ENCODE peak calls at places on chromosomes 13 and 19, in six cellular contexts. N, M, Y, L, F and R are unnamed samples.

GRCh38 chr19:16325161-16325527 is 518 bp downstream of the KLF2 start:
- DNase-seq in N (peak; percentile 77), M (no peak), Y (no peak), L (no peak), F (peak; percentile 53), R (no peak)

GRCh38 chr13:99971576-99972189 is at the start of gene ZIC5:
- DNase-seq in N (no peak), M (no peak), Y (peak; percentile 84), L (no peak), F (no peak), R (no peak)

GRCh38 chr13:114109646-114110045 is 22.8 kb downstream of the RASA3 start:
- DNase-seq in N (peak; percentile 69), M (no peak), Y (no peak), L (no peak), F (no peak), R (no peak)

GRCh38 chr13:32731576-32731975 is 145.3 kb downstream of the PDS5B start:
- DNase-seq in N (no peak), M (peak; percentile 33), Y (no peak), L (no peak), F (no peak), R (peak; percentile 67)

GRCh38 chr19:19040417-19040816 is 7.0 kb downstream of the ARMC6 start:
- DNase-seq in N (peak; percentile 93), M (peak; percentile 59), Y (no peak), L (no peak), F (no peak), R (peak; percentile 36)

GRCh38 chr19:46745521-46746280 is at the start of gene FKRP:
- DNase-seq in N (no peak), M (no peak), Y (no peak), L (no peak), F (peak; percentile 52), R (no peak)

GRCh38 chr13:111990362-111990761 is 76.6 kb upstream of the SOX1 start:
- DNase-seq in N (no peak), M (no peak), Y (no peak), L (no peak), F (no peak), R (no peak)

GRCh38 chr13:46296920-46297319 is 85.2 kb downstream of the LRRC63 start:
- DNase-seq in N (no peak), M (peak; percentile 86), Y (no peak), L (no peak), F (no peak), R (peak; percentile 19)

GRCh38 chr13:95246292-95247082 is 54.8 kb downstream of the ABCC4 start:
- DNase-seq in N (no peak), M (no peak), Y (no peak), L (no peak), F (no peak), R (peak; percentile 52)

GRCh38 chr13:27627377-27627776 is 5.7 kb downstream of the POLR1D start:
- DNase-seq in N (no peak), M (no peak), Y (no peak), L (no peak), F (no peak), R (no peak)

GRCh38 chr13:106609116-106609515 is 41.2 kb upstream of the ARGLU1 start:
- DNase-seq in N (no peak), M (no peak), Y (no peak), L (no peak), F (no peak), R (peak; percentile 54)

GRCh38 chr13:24351423-24351822 is 42.0 kb downstream of the C1QTNF9 start:
- DNase-seq in N (no peak), M (no peak), Y (no peak), L (no peak), F (no peak), R (no peak)

GRCh38 chr13:28440774-28441532 is 54.0 kb downstream of the FLT1 start:
- DNase-seq in N (no peak), M (no peak), Y (no peak), L (no peak), F (no peak), R (no peak)

GRCh38 chr19:15379996-15380647 is 535 bp upstream of the AKAP8 start:
- DNase-seq in N (no peak), M (peak; percentile 22), Y (peak; percentile 68), L (no peak), F (no peak), R (peak; percentile 57)

GRCh38 chr13:95709101-95709500 is 32.2 kb downstream of the DNAJC3 start:
- DNase-seq in N (no peak), M (no peak), Y (no peak), L (no peak), F (no peak), R (no peak)

GRCh38 chr19:52369463-52370340 is at the start of gene ZNF880:
- DNase-seq in N (peak; percentile 95), M (peak; percentile 81), Y (peak; percentile 71), L (peak; percentile 51), F (peak; percentile 94), R (peak; percentile 69)

GRCh38 chr19:14147797-14148605 is 11.6 kb upstream of the ASF1B start:
- DNase-seq in N (peak; percentile 85), M (peak; percentile 22), Y (no peak), L (no peak), F (peak; percentile 71), R (peak; percentile 24)

GRCh38 chr19:14150041-14150769 is 13.8 kb upstream of the ASF1B start:
- DNase-seq in N (no peak), M (no peak), Y (no peak), L (no peak), F (no peak), R (no peak)

GRCh38 chr19:14150770-14151661 is 14.6 kb upstream of the ASF1B start:
- DNase-seq in N (no peak), M (no peak), Y (no peak), L (no peak), F (no peak), R (no peak)

GRCh38 chr19:14149509-14149994 is 13.2 kb upstream of the ASF1B start:
- DNase-seq in N (peak; percentile 86), M (no peak), Y (no peak), L (no peak), F (peak; percentile 82), R (peak; percentile 3)

DNA sequence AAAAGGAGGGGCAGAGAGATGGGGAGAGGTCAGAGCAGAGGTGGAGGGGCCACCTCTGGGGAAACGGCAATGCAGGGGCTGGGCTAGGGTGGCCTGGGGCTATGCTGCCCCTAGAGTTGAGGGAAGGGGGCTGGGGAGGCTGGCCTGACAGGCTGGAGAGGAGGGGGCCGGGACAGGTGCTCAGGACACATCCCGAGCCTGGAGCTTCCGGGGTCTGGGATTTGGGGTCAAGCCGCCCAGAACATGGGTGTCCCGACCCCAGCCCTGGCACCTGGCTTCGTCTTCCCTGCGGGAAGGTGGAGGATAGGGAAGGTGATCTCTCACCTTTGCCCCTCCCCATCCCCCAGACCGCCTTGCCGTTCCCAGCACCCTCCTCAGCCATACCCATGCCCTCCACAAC is 12.6 kb upstream of the ASF1B start:
- DNase-seq in N (no peak), M (no peak), Y (no peak), L (no peak), F (no peak), R (no peak)
- H3K4me3 ChIP-seq in N (no peak overlapping the region), M (no peak overlapping the region), Y (no peak overlapping the region), L (no peak overlapping the region), F (peak overlapping the region; percentile 47), R (no peak overlapping the region)

DNA sequence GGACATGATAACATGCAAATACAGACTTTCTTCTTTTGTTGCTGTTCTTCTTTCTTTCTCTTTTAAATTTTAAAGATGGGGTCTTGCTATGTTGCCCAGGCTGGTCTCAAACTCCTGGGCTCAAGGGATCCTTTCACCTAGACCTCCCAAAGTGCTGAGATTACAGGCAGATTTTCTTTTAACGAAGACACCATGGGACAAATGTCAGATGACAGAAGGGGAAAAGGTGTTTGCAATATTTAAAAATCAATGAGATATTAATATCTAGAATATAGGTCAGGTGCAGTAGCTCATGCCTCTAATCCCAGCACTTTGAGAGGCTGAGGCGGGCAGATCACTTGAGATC is 3.7 kb upstream of the RYR1 start:
- DNase-seq in N (no peak), M (no peak), Y (no peak), L (no peak), F (no peak), R (no peak)
- H3K27me3 ChIP-seq in N (peaks cover 46% of the 10 kb centered on the region), M (peaks cover 16% of the 10 kb centered on the region), Y (no peaks in the 10 kb centered on the region), L (no peaks in the 10 kb centered on the region), F (peaks cover 15% of the 10 kb centered on the region), R (peaks cover 4% of the 10 kb centered on the region)

DNA sequence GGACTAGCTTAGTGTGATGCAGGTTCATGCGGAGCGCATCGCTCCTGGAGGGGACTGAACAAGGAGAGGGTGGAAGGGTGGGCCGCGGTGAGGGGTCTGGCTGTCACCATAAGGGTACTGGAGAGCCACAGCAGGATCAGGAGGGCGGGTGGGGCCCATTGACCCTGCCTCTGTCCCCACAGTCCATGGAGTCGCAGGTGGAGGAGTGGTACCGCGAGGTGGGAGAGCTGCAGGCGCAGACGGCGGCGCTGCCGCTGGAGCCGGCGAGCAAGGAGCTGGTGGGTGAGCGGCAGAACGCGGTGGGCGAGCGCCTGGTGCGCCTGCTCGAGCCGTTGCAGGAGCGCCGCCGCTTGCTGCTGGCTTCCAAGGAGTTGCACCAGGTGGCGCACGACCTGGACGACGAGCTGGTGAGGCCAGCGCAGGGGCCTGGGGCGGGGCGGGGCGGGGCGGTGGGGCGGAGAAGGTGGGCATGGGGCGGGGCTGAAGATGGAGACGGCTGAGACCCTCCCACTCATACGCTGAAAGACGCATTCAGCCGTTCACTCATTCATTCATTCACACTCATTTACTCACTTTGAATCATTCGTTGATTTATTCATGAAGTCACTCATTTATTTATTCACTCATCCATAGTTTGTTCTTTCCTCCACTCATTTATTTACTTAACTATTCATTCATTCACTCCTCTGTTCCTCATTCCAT is 27.5 kb upstream of the SHKBP1 start:
- DNase-seq in N (no peak), M (peak; percentile 27), Y (peak; percentile 73), L (no peak), F (peak; percentile 49), R (peak; percentile 31)
- TF ChIP-seq CTCF in N (no peak), M (no peak), Y (peak; percentile 80), L (no peak), F (peak; percentile 33), R (peak; percentile 70)

GRCh38 chr13:42271337-42272114 is 426 bp upstream of the AKAP11 start:
- DNase-seq in N (peak; percentile 98), M (peak; percentile 96), Y (peak; percentile 96), L (peak; percentile 77), F (peak; percentile 94), R (peak; percentile 84)
- H3K4me3 ChIP-seq in N (peak overlapping the region; percentile 96), M (peak overlapping the region; percentile 63), Y (peak overlapping the region; percentile 75), L (peak overlapping the region; percentile 97), F (peak overlapping the region; percentile 93), R (peak overlapping the region; percentile 89)

GRCh38 chr13:110572778-110573118 is 11.2 kb upstream of the RAB20 start:
- DNase-seq in N (no peak), M (no peak), Y (no peak), L (no peak), F (no peak), R (no peak)
- H3K27me3 ChIP-seq in N (peaks cover 8% of the 10 kb centered on the region), M (peaks cover 17% of the 10 kb centered on the region), Y (no peaks in the 10 kb centered on the region), L (no peaks in the 10 kb centered on the region), F (no peaks in the 10 kb centered on the region), R (peaks cover 8% of the 10 kb centered on the region)

DNA sequence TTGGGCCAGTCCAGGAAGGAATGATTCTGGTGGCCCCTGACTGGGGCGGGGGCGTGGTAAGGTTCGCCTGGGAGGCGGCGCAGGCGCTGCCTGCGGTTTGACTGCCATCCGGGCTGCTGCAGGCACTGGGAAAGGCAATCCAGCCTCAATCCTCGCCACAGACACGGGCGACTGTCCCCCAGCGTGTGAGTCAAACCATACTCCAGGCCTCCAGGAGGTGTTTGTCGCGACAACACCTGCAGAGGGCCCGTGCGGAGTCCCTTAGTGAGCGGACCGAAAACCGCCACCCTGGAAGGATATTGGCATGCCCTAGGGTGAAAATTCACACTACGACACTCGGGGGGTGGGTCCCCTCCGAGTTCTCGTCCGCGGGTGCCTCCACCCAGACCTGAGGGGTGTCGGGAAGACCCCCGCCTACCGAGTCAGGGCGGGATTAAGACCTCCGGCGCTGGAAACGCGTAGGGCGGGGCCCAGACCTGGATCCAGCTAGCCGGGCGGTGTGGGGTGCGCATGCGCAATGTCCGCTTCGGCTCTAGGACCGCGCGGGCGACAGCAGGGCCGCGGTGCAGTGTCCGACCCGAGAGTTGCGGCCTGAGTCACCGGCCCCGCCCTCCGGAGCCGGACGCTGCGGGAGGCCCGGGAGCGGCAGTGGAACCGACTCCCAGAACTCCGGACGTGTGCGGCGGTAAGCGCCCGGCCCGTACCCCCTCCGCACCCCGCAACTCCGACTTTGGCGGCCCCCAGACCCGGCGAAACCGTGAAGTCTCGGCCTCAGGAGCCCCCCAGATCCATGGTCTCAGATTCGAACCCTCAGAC is at the start of gene CAPNS1:
- DNase-seq in N (peak; percentile 99), M (peak; percentile 79), Y (peak; percentile 91), L (peak; percentile 62), F (peak; percentile 99), R (peak; percentile 88)
- TF ChIP-seq CTCF in N (peak; percentile 23), M (no peak), Y (peak; percentile 4), L (no peak), F (no peak), R (peak; percentile 11)